ENCODE peak calls at places on chromosomes 1 and 21, in nine cellular contexts. F, N, X, G, Q, I, U, E and L are unnamed samples. For H3K9me3, the result is how much of the 10 kb centered on the place peaks cover.

GRCh38 chr21:33069994-33070811 is at the start of gene OLIG1:
- DNase-seq in N (peak), E (peak), I (peak), Q (no peak), U (no peak), G (peak), F (peak), X (peak), L (no peak)

GRCh38 chr1:192951961-192952460 is 107.1 kb downstream of the UCHL5 start:
- DNase-seq in F (peak), U (no peak), I (no peak), E (no peak), N (no peak), G (no peak), Q (no peak), X (peak), L (no peak)

GRCh38 chr21:32315511-32316362 is 17.1 kb downstream of the MRAP start:
- DNase-seq in N (no peak), G (no peak), U (no peak), I (no peak), Q (no peak), X (no peak), F (no peak), E (no peak), L (no peak)

GRCh38 chr1:225191199-225191753 is 236.6 kb downstream of the LBR start:
- DNase-seq in Q (no peak), G (no peak), N (no peak), X (no peak), E (no peak), F (no peak), U (no peak), I (no peak), L (no peak)

GRCh38 chr1:151570819-151571218 is 30.7 kb downstream of the TUFT1 start:
- DNase-seq in U (no peak), X (no peak), Q (no peak), N (no peak), F (no peak), I (no peak), E (no peak), G (no peak), L (no peak)

GRCh38 chr1:226627924-226628623 is 79.5 kb downstream of the STUM start:
- DNase-seq in F (no peak), Q (no peak), E (no peak), G (no peak), X (no peak), U (no peak), N (no peak), I (no peak), L (no peak)

GRCh38 chr21:26686705-26687104 is 113.6 kb upstream of the CYYR1 start:
- DNase-seq in G (no peak), E (no peak), Q (no peak), F (no peak), N (no peak), U (no peak), X (no peak), I (no peak), L (no peak)

GRCh38 chr1:214499732-214500131 is 51.7 kb downstream of the PTPN14 start:
- DNase-seq in I (no peak), E (no peak), U (no peak), N (no peak), F (no peak), Q (no peak), G (no peak), X (no peak), L (no peak)

GRCh38 chr1:54549181-54549924 is 1.3 kb downstream of the ACOT11 start:
- DNase-seq in E (no peak), G (no peak), F (no peak), N (peak), I (no peak), X (no peak), U (no peak), Q (no peak), L (peak)

GRCh38 chr1:227789881-227790400 is 25.5 kb upstream of the PRSS38 start:
- DNase-seq in I (no peak), N (no peak), U (no peak), F (no peak), E (no peak), X (no peak), G (no peak), Q (no peak), L (no peak)

GRCh38 chr1:101366513-101367215 is 129.8 kb downstream of the S1PR1 start:
- DNase-seq in E (no peak), Q (no peak), X (no peak), I (no peak), F (no peak), G (no peak), N (no peak), U (no peak), L (no peak)

GRCh38 chr21:35509004-35509704 is 460.1 kb upstream of the RUNX1 start:
- DNase-seq in I (no peak), U (no peak), Q (no peak), N (peak), G (no peak), E (no peak), F (no peak), X (no peak), L (no peak)

GRCh38 chr1:29937356-29937755 is 701.0 kb downstream of the PTPRU start:
- DNase-seq in X (no peak), U (no peak), N (no peak), E (no peak), Q (no peak), F (no peak), I (no peak), G (no peak), L (no peak)

GRCh38 chr21:37742532-37742931 is 173.7 kb downstream of the KCNJ6 start:
- DNase-seq in G (no peak), X (no peak), N (no peak), E (no peak), F (no peak), I (no peak), Q (no peak), U (no peak), L (no peak)

GRCh38 chr1:230108580-230108979 is 41.5 kb downstream of the GALNT2 start:
- DNase-seq in G (no peak), U (no peak), Q (no peak), X (no peak), E (no peak), I (no peak), N (no peak), F (no peak), L (no peak)

GRCh38 chr1:224736619-224737352 is 120.7 kb downstream of the CNIH3 start:
- DNase-seq in E (peak), U (no peak), X (peak), Q (no peak), N (peak), G (no peak), I (no peak), F (no peak), L (no peak)

GRCh38 chr21:45285266-45285931 is 2.3 kb downstream of the POFUT2 start:
- DNase-seq in I (no peak), N (no peak), F (no peak), G (no peak), U (no peak), X (no peak), Q (peak), E (no peak), L (no peak)

GRCh38 chr1:57550092-57550491 is 126.2 kb upstream of the DAB1 start:
- DNase-seq in I (no peak), X (no peak), Q (no peak), F (no peak), N (no peak), E (no peak), G (no peak), U (no peak), L (no peak)

GRCh38 chr1:76379506-76379905 is 305.0 kb downstream of the ST6GALNAC3 start:
- DNase-seq in E (no peak), G (peak), I (no peak), N (no peak), Q (no peak), U (no peak), X (no peak), F (no peak), L (no peak)

GRCh38 chr1:208837242-208837641 is 593.1 kb upstream of the PLXNA2 start:
- DNase-seq in Q (no peak), U (no peak), E (no peak), X (no peak), I (no peak), F (no peak), N (no peak), G (no peak), L (no peak)

GRCh38 chr1:223233410-223234163 is 90.5 kb upstream of the TLR5 start:
- DNase-seq in N (no peak), U (peak), X (peak), I (no peak), F (peak), E (no peak), Q (peak), G (no peak), L (no peak)

GRCh38 chr21:43967981-43968380 is 44.1 kb upstream of the TRAPPC10 start:
- DNase-seq in I (no peak), F (no peak), Q (no peak), G (no peak), X (no peak), N (no peak), E (peak), U (no peak), L (no peak)

GRCh38 chr1:156060937-156061636 is at the start of gene RAB25:
- DNase-seq in F (no peak), G (peak), Q (no peak), I (no peak), E (no peak), U (peak), X (peak), N (no peak), L (peak)

GRCh38 chr21:14589855-14590563 is 43.9 kb upstream of the SAMSN1 start:
- DNase-seq in G (no peak), F (no peak), X (no peak), I (no peak), Q (no peak), E (no peak), N (no peak), U (no peak), L (no peak)

GRCh38 chr1:63982201-63982600 is 208.4 kb downstream of the ROR1 start:
- DNase-seq in G (no peak), F (no peak), Q (no peak), I (no peak), U (no peak), N (no peak), X (no peak), E (no peak), L (no peak)

GRCh38 chr1:181151378-181152326 is 63.2 kb downstream of the IER5 start:
- DNase-seq in G (no peak), X (no peak), E (no peak), Q (no peak), N (peak), F (no peak), I (no peak), U (no peak), L (no peak)

GRCh38 chr1:169601096-169601881 is 15.0 kb upstream of the F5 start:
- DNase-seq in E (no peak), X (peak), N (no peak), Q (no peak), U (no peak), F (peak), G (peak), I (peak), L (no peak)

GRCh38 chr21:41612674-41613250 is 104.8 kb upstream of the TMPRSS2 start:
- DNase-seq in E (peak), Q (no peak), X (peak), G (peak), N (peak), F (peak), U (no peak), I (peak), L (peak)

GRCh38 chr1:41482906-41483895 is 1.3 kb downstream of the EDN2 start:
- DNase-seq in X (no peak), G (no peak), Q (no peak), U (no peak), E (no peak), N (peak), I (no peak), F (no peak), L (peak)

GRCh38 chr1:12398135-12398450 is 168.3 kb downstream of the VPS13D start:
- DNase-seq in F (no peak), N (no peak), E (no peak), U (no peak), Q (no peak), I (no peak), X (no peak), G (no peak), L (no peak)

GRCh38 chr1:236413688-236414087 is 19.6 kb downstream of the EDARADD start:
- DNase-seq in U (no peak), G (no peak), F (no peak), N (no peak), Q (no peak), E (no peak), X (no peak), I (no peak), L (no peak)

GRCh38 chr1:236419502-236419901 is 25.4 kb downstream of the EDARADD start:
- DNase-seq in G (no peak), F (no peak), N (no peak), X (no peak), E (no peak), I (no peak), U (no peak), Q (no peak), L (no peak)

GRCh38 chr1:236421022-236421421 is 26.9 kb downstream of the EDARADD start:
- DNase-seq in X (peak), E (no peak), Q (no peak), F (peak), N (no peak), I (no peak), U (no peak), G (no peak), L (no peak)

GRCh38 chr1:236417325-236417724 is 23.2 kb downstream of the EDARADD start:
- DNase-seq in X (no peak), F (no peak), Q (no peak), N (no peak), U (no peak), G (no peak), I (no peak), E (no peak), L (no peak)

GRCh38 chr1:236416165-236416564 is 22.1 kb downstream of the EDARADD start:
- DNase-seq in E (no peak), Q (peak), G (no peak), X (no peak), I (no peak), N (no peak), U (no peak), F (no peak), L (no peak)
- H3K9me3 ChIP-seq in E (under half), Q (under half), G (under half), X (under half), I (under half), N (under half), U (under half), F (under half), L (under half)

DNA sequence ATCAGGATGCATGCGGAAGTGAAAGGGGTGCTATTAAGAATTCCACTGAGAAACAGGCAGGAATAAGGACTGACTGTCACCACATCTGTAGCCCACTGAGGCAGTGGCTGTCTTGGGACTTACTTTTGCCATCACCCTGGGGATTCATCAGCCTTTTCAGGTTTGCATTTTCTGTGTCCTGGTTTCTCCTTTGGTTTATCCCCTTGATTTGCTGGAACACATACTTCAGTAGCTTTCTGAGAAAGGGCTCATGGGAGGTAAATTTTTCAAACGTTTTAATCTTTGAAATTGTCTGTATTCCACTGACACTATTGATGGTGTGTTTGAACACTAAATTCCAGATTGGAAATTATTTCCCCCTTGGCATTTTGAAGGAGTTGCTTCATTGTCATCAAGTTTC is 80.2 kb upstream of the ACTRT2 start:
- DNase-seq in E (no peak), U (no peak), N (no peak), Q (no peak), I (no peak), G (no peak), F (no peak), X (no peak), L (no peak)
- H3K9me3 ChIP-seq in E (under half), U (under half), N (under half), Q (under half), I (under half), G (under half), F (under half), X (under half), L (under half)

GRCh38 chr1:98210064-98210463 is 289.2 kb upstream of the DPYD start:
- DNase-seq in U (no peak), N (no peak), F (peak), E (no peak), Q (no peak), G (peak), X (no peak), I (peak), L (no peak)
- H3K9me3 ChIP-seq in U (under half), N (under half), F (under half), E (under half), Q (under half), G (under half), X (under half), I (under half), L (under half)

GRCh38 chr1:247056071-247056470 is 22.5 kb downstream of the ZNF670 start:
- DNase-seq in N (no peak), G (no peak), X (no peak), E (no peak), F (no peak), I (no peak), U (no peak), Q (no peak), L (no peak)
- H3K9me3 ChIP-seq in N (under half), G (half or more), X (under half), E (under half), F (half or more), I (under half), U (under half), Q (under half), L (under half)